ENCODE peak calls at places on chromosomes 7 and 10, in nine cellular contexts. I, Z, G, M, F, A, B, R and P are unnamed samples.

GRCh38 chr7:44100458-44101303 is 3.5 kb upstream of the AEBP1 start:
- DNase-seq in R (no peak), Z (no peak), M (no peak), A (no peak), I (peak), B (no peak), F (peak), G (no peak), P (peak)

GRCh38 chr10:112701528-112702295 is 248.3 kb upstream of the TCF7L2 start:
- DNase-seq in I (no peak), R (no peak), F (no peak), A (no peak), G (no peak), Z (no peak), M (no peak), B (no peak), P (no peak)

GRCh38 chr10:97332586-97333350 is 1.8 kb downstream of the FRAT2 start:
- DNase-seq in A (no peak), Z (peak), F (no peak), I (peak), M (peak), R (no peak), G (peak), B (no peak), P (peak)

GRCh38 chr7:42380411-42380810 is 143.4 kb upstream of the GLI3 start:
- DNase-seq in G (no peak), Z (no peak), M (no peak), R (no peak), A (no peak), B (no peak), F (no peak), I (peak), P (no peak)

GRCh38 chr10:17348111-17349008 is 106.0 kb downstream of the ST8SIA6 start:
- DNase-seq in G (no peak), F (no peak), R (peak), Z (no peak), A (no peak), B (no peak), I (peak), M (peak), P (peak)

GRCh38 chr7:156919132-156919713 is 26.2 kb upstream of the LMBR1 start:
- DNase-seq in A (no peak), F (no peak), I (no peak), M (no peak), R (no peak), G (no peak), B (no peak), Z (no peak), P (no peak)

GRCh38 chr7:156703209-156703608 is 62.6 kb downstream of the RNF32 start:
- DNase-seq in F (no peak), R (peak), B (no peak), I (no peak), Z (no peak), G (no peak), A (no peak), M (no peak), P (no peak)

GRCh38 chr7:51430480-51431086 is 114.0 kb upstream of the COBL start:
- DNase-seq in Z (no peak), B (peak), I (peak), R (no peak), A (no peak), F (peak), M (peak), G (peak), P (peak)

GRCh38 chr10:93075369-93076221 is 1.9 kb downstream of the CYP26A1 start:
- DNase-seq in R (no peak), F (peak), M (no peak), A (no peak), Z (no peak), G (peak), I (no peak), B (no peak), P (no peak)

GRCh38 chr7:66265566-66265965 is 60.4 kb downstream of the TPST1 start:
- DNase-seq in R (no peak), I (no peak), G (no peak), Z (no peak), B (no peak), A (no peak), M (peak), F (no peak), P (peak)

GRCh38 chr10:97333351-97333600 is 1.3 kb downstream of the FRAT2 start:
- DNase-seq in B (no peak), I (no peak), G (peak), Z (no peak), F (peak), R (no peak), M (peak), A (no peak), P (peak)

GRCh38 chr7:74709880-74710671 is 52.6 kb downstream of the GTF2I start:
- DNase-seq in I (no peak), G (no peak), Z (no peak), B (no peak), A (no peak), M (no peak), R (no peak), F (no peak), P (no peak)

GRCh38 chr7:130957140-130957513 is 223.1 kb upstream of the KLF14 start:
- DNase-seq in A (no peak), B (peak), G (no peak), M (no peak), R (no peak), F (no peak), I (no peak), Z (no peak), P (no peak)

GRCh38 chr7:50069613-50070012 is 23.4 kb downstream of the ZPBP start:
- DNase-seq in G (peak), Z (no peak), M (peak), F (peak), A (no peak), R (no peak), I (peak), B (peak), P (no peak)

GRCh38 chr7:1283337-1283736 is 50.7 kb downstream of the UNCX start:
- DNase-seq in B (no peak), G (no peak), A (no peak), R (no peak), M (no peak), F (no peak), I (no peak), Z (no peak), P (no peak)

GRCh38 chr7:116786791-116787443 is 75.5 kb upstream of the CAPZA2 start:
- DNase-seq in A (no peak), G (peak), F (peak), I (no peak), B (no peak), Z (no peak), R (no peak), M (peak), P (peak)

GRCh38 chr7:2687881-2688318 is at the start of gene AMZ1:
- DNase-seq in M (no peak), F (peak), R (no peak), B (no peak), I (no peak), G (no peak), Z (no peak), A (no peak), P (no peak)

GRCh38 chr10:16948335-16948734 is 131.1 kb upstream of the RSU1 start:
- DNase-seq in I (no peak), F (no peak), G (peak), R (no peak), M (no peak), A (peak), Z (no peak), B (peak), P (no peak)

GRCh38 chr10:12333382-12334185 is 15.8 kb upstream of the CAMK1D start:
- DNase-seq in A (peak), I (peak), F (peak), M (peak), G (peak), Z (peak), B (no peak), R (peak), P (peak)

GRCh38 chr7:55086413-55087201 is 67.8 kb downstream of the EGFR start:
- DNase-seq in Z (no peak), G (peak), B (no peak), A (no peak), R (no peak), I (peak), F (peak), M (peak), P (peak)

GRCh38 chr10:23351914-23352313 is 7.3 kb upstream of the C10orf67 start:
- DNase-seq in F (no peak), G (no peak), I (no peak), A (no peak), Z (no peak), M (peak), B (no peak), R (no peak), P (peak)

GRCh38 chr10:94992811-94993210 is 54.4 kb downstream of the CYP2C9 start:
- DNase-seq in I (no peak), M (no peak), R (no peak), Z (no peak), F (no peak), G (no peak), A (no peak), B (no peak), P (no peak)

GRCh38 chr7:17184805-17185689 is 113.4 kb upstream of the AHR start:
- DNase-seq in G (no peak), I (peak), Z (no peak), M (no peak), R (no peak), F (no peak), B (no peak), A (no peak), P (peak)

GRCh38 chr7:1050956-1051690 is 6.8 kb downstream of the GPR146 start:
- DNase-seq in M (no peak), F (no peak), G (no peak), I (no peak), Z (no peak), R (no peak), B (no peak), A (no peak), P (no peak)

GRCh38 chr10:125247576-125247975 is 87.2 kb upstream of the CTBP2 start:
- DNase-seq in A (no peak), G (no peak), I (no peak), R (no peak), F (no peak), B (no peak), M (no peak), Z (no peak), P (no peak)

GRCh38 chr10:79320785-79321493 is 26.3 kb upstream of the PPIF start:
- DNase-seq in G (peak), B (no peak), R (no peak), M (peak), A (no peak), I (peak), Z (no peak), F (no peak), P (peak)